ENCODE peak calls at places on chromosomes 13 and 19, in four cellular contexts. One of them, this sample, is unnamed.

GRCh38 chr13:79645569-79645968 is 164.6 kb downstream of the NDFIP2 start:
- DNase-seq in AG04450: no peak
- DNase-seq in glutamatergic neuron: no peak
- DNase-seq in mucosa of descending colon: no peak
- DNase-seq in this sample: no peak

GRCh38 chr13:112453874-112454647 is 77.9 kb downstream of the SPACA7 start:
- DNase-seq in glutamatergic neuron: no peak
- DNase-seq in mucosa of descending colon: no peak
- DNase-seq in AG04450: no peak
- DNase-seq in this sample: no peak

GRCh38 chr13:35470671-35471465 is 5.6 kb downstream of the MAB21L1 start:
- DNase-seq in glutamatergic neuron: peak; percentile 77
- DNase-seq in mucosa of descending colon: no peak
- DNase-seq in AG04450: no peak
- DNase-seq in this sample: no peak

GRCh38 chr13:111954681-111955411 is 112.1 kb upstream of the SOX1 start:
- DNase-seq in mucosa of descending colon: no peak
- DNase-seq in glutamatergic neuron: no peak
- DNase-seq in AG04450: no peak
- DNase-seq in this sample: no peak

GRCh38 chr19:35641515-35642151 is at the start of gene ETV2:
- DNase-seq in mucosa of descending colon: peak; percentile 70
- DNase-seq in AG04450: no peak
- DNase-seq in glutamatergic neuron: no peak
- DNase-seq in this sample: no peak

GRCh38 chr13:70310720-70311119 is 202.5 kb upstream of the KLHL1 start:
- DNase-seq in mucosa of descending colon: no peak
- DNase-seq in AG04450: no peak
- DNase-seq in glutamatergic neuron: no peak
- DNase-seq in this sample: peak; percentile 8

GRCh38 chr13:50894042-50894441 is 15.5 kb upstream of the RNASEH2B start:
- DNase-seq in glutamatergic neuron: no peak
- DNase-seq in AG04450: no peak
- DNase-seq in mucosa of descending colon: no peak
- DNase-seq in this sample: no peak

GRCh38 chr13:73880365-73880764 is 253.8 kb downstream of the KLF12 start:
- DNase-seq in mucosa of descending colon: no peak
- DNase-seq in AG04450: no peak
- DNase-seq in glutamatergic neuron: no peak
- DNase-seq in this sample: no peak

GRCh38 chr13:109287553-109287952 is 498.8 kb downstream of the IRS2 start:
- DNase-seq in mucosa of descending colon: no peak
- DNase-seq in AG04450: no peak
- DNase-seq in glutamatergic neuron: no peak
- DNase-seq in this sample: no peak

GRCh38 chr13:79194272-79194671 is 211.8 kb downstream of the RBM26 start:
- DNase-seq in mucosa of descending colon: no peak
- DNase-seq in AG04450: no peak
- DNase-seq in glutamatergic neuron: no peak
- DNase-seq in this sample: no peak

GRCh38 chr13:42559057-42559456 is 14.9 kb upstream of the TNFSF11 start:
- DNase-seq in glutamatergic neuron: no peak
- DNase-seq in AG04450: no peak
- DNase-seq in mucosa of descending colon: no peak
- DNase-seq in this sample: no peak

GRCh38 chr19:5983367-5983955 is 5.5 kb upstream of the RANBP3 start:
- DNase-seq in glutamatergic neuron: no peak
- DNase-seq in mucosa of descending colon: no peak
- DNase-seq in AG04450: no peak
- DNase-seq in this sample: no peak

GRCh38 chr19:23699521-23699860 is 12.5 kb upstream of the ZNF675 start:
- DNase-seq in mucosa of descending colon: no peak
- DNase-seq in AG04450: no peak
- DNase-seq in glutamatergic neuron: no peak
- DNase-seq in this sample: no peak

GRCh38 chr13:39410089-39410901 is 192.7 kb downstream of the LHFPL6 start:
- DNase-seq in glutamatergic neuron: no peak
- DNase-seq in AG04450: no peak
- DNase-seq in mucosa of descending colon: no peak
- DNase-seq in this sample: no peak

GRCh38 chr13:51959773-51960172 is 51.5 kb downstream of the ATP7B start:
- DNase-seq in glutamatergic neuron: no peak
- DNase-seq in mucosa of descending colon: peak; percentile 71
- DNase-seq in AG04450: no peak
- DNase-seq in this sample: no peak

GRCh38 chr13:113559061-113559460 is 25.5 kb upstream of the TFDP1 start:
- DNase-seq in AG04450: no peak
- DNase-seq in mucosa of descending colon: no peak
- DNase-seq in glutamatergic neuron: no peak
- DNase-seq in this sample: no peak

GRCh38 chr19:57280913-57281425 is 684 bp downstream of the ZNF460 start:
- DNase-seq in glutamatergic neuron: no peak
- DNase-seq in mucosa of descending colon: no peak
- DNase-seq in AG04450: no peak
- DNase-seq in this sample: peak; percentile 56

GRCh38 chr19:49880162-49880869 is 2.8 kb downstream of the TBC1D17 start:
- DNase-seq in glutamatergic neuron: no peak
- DNase-seq in mucosa of descending colon: no peak
- DNase-seq in AG04450: no peak
- DNase-seq in this sample: no peak
- TF ChIP-seq CTCF in glutamatergic neuron: no peak
- TF ChIP-seq CTCF in mucosa of descending colon: no peak
- TF ChIP-seq CTCF in AG04450: no peak
- TF ChIP-seq CTCF in this sample: no peak

GRCh38 chr13:41059466-41059865 is 1.8 kb upstream of the WBP4 start:
- DNase-seq in glutamatergic neuron: no peak
- DNase-seq in mucosa of descending colon: no peak
- DNase-seq in AG04450: no peak
- DNase-seq in this sample: no peak

GRCh38 chr13:41060723-41061074 is 610 bp upstream of the WBP4 start:
- DNase-seq in mucosa of descending colon: peak; percentile 91
- DNase-seq in AG04450: no peak
- DNase-seq in glutamatergic neuron: peak; percentile 80
- DNase-seq in this sample: peak; percentile 67

GRCh38 chr13:41061075-41061913 is at the start of gene WBP4:
- DNase-seq in glutamatergic neuron: peak; percentile 95
- DNase-seq in mucosa of descending colon: peak; percentile 97
- DNase-seq in AG04450: peak; percentile 90
- DNase-seq in this sample: peak; percentile 89

GRCh38 chr13:41058229-41059070 is 2.9 kb upstream of the WBP4 start:
- DNase-seq in glutamatergic neuron: no peak
- DNase-seq in AG04450: no peak
- DNase-seq in mucosa of descending colon: no peak
- DNase-seq in this sample: no peak

GRCh38 chr13:41059896-41060722 is 1.2 kb upstream of the WBP4 start:
- DNase-seq in AG04450: peak; percentile 55
- DNase-seq in mucosa of descending colon: peak; percentile 94
- DNase-seq in glutamatergic neuron: peak; percentile 89
- DNase-seq in this sample: peak; percentile 88
- TF ChIP-seq CTCF in AG04450: peak; percentile 36
- TF ChIP-seq CTCF in mucosa of descending colon: no peak
- TF ChIP-seq CTCF in glutamatergic neuron: no peak
- TF ChIP-seq CTCF in this sample: no peak

GRCh38 chr19:4256563-4256962 is 9.7 kb downstream of the YJU2 start:
- DNase-seq in mucosa of descending colon: no peak
- DNase-seq in glutamatergic neuron: no peak
- DNase-seq in AG04450: no peak
- DNase-seq in this sample: no peak
- TF ChIP-seq CTCF in mucosa of descending colon: no peak
- TF ChIP-seq CTCF in glutamatergic neuron: no peak
- TF ChIP-seq CTCF in AG04450: no peak
- TF ChIP-seq CTCF in this sample: no peak

GRCh38 chr19:42919757-42920079 is 2.0 kb upstream of the PSG6 start:
- DNase-seq in AG04450: no peak
- DNase-seq in glutamatergic neuron: no peak
- DNase-seq in mucosa of descending colon: no peak
- DNase-seq in this sample: peak; percentile 13
- TF ChIP-seq CTCF in AG04450: no peak
- TF ChIP-seq CTCF in glutamatergic neuron: no peak
- TF ChIP-seq CTCF in mucosa of descending colon: no peak
- TF ChIP-seq CTCF in this sample: no peak

This sample was measured in Calu3.